ENCODE peak calls at places on chromosomes 11 and 22, in four cellular contexts. O is NCI-H2227 treated with DMSO at 0.1 percent for 48 hours, D is activated T-cell treated with anti-CD3 and anti-CD28 coated beads for 1 hour, W is stomach. P is an unnamed sample.

GRCh38 chr22:45448431-45448830 is 34.9 kb downstream of the RIBC2 start:
- DNase-seq in O (no peak), D (no peak), W (no peak), P (peak)

GRCh38 chr22:41780714-41781507 is 19.6 kb upstream of the CCDC134 start:
- DNase-seq in O (no peak), D (peak), W (peak), P (peak)

GRCh38 chr22:30104501-30105156 is 24.4 kb downstream of the HORMAD2 start:
- DNase-seq in O (no peak), D (no peak), W (no peak), P (no peak)

GRCh38 chr22:27568265-27568664 is 233.3 kb downstream of the MN1 start:
- DNase-seq in O (no peak), D (no peak), W (no peak), P (no peak)

GRCh38 chr11:133810766-133811165 is 34.5 kb downstream of the SPATA19 start:
- DNase-seq in O (no peak), D (no peak), W (no peak), P (no peak)

GRCh38 chr11:2590951-2591754 is 108.6 kb downstream of the KCNQ1OT1 start:
- DNase-seq in O (no peak), D (no peak), W (no peak), P (no peak)

GRCh38 chr11:120022617-120023016 is 115.3 kb downstream of the TRIM29 start:
- DNase-seq in O (no peak), D (no peak), W (no peak), P (peak)

GRCh38 chr11:65059959-65060824 is 1.8 kb upstream of the NAALADL1 start:
- DNase-seq in O (no peak), D (no peak), W (no peak), P (no peak)

GRCh38 chr22:35835998-35836691 is 118.5 kb downstream of the APOL5 start:
- DNase-seq in O (peak), D (no peak), W (peak), P (peak)

GRCh38 chr11:4072668-4073285 is 21.8 kb upstream of the RRM1 start:
- DNase-seq in O (peak), D (no peak), W (peak), P (peak)

GRCh38 chr22:39292561-39293074 is 26.8 kb downstream of the RPL3 start:
- DNase-seq in O (no peak), D (no peak), W (peak), P (peak)

GRCh38 chr11:76193219-76193618 is 13.1 kb downstream of the WNT11 start:
- DNase-seq in O (no peak), D (no peak), W (no peak), P (no peak)

GRCh38 chr22:21594865-21595452 is 27.4 kb downstream of the UBE2L3 start:
- DNase-seq in O (no peak), D (no peak), W (no peak), P (no peak)

GRCh38 chr11:113698515-113698914 is 7.6 kb downstream of the TMPRSS5 start:
- DNase-seq in O (no peak), D (no peak), W (peak), P (no peak)

GRCh38 chr11:4134844-4135243 is 40.2 kb downstream of the RRM1 start:
- DNase-seq in O (no peak), D (no peak), W (no peak), P (no peak)

GRCh38 chr22:19663821-19664325 is 50.4 kb upstream of the SEPTIN5 start:
- DNase-seq in O (peak), D (no peak), W (no peak), P (no peak)

GRCh38 chr11:26158251-26158650 is 173.7 kb upstream of the ANO3 start:
- DNase-seq in O (no peak), D (no peak), W (no peak), P (no peak)

GRCh38 chr22:35470903-35471321 is 69.7 kb upstream of the RASD2 start:
- DNase-seq in O (no peak), D (no peak), W (no peak), P (no peak)

GRCh38 chr11:114397349-114397982 is 2.8 kb downstream of the C11orf71 start:
- DNase-seq in O (no peak), D (no peak), W (no peak), P (no peak)

GRCh38 chr22:44931077-44931540 is 78.7 kb downstream of the PHF21B start:
- DNase-seq in O (no peak), D (no peak), W (no peak), P (no peak)

GRCh38 chr11:117807482-117808272 is 10.7 kb upstream of the DSCAML1 start:
- DNase-seq in O (peak), D (peak), W (peak), P (peak)

GRCh38 chr11:28107331-28107725 is 628 bp downstream of the KIF18A start:
- DNase-seq in O (no peak), D (no peak), W (no peak), P (no peak)

GRCh38 chr11:134049303-134049702 is 19.6 kb upstream of the JAM3 start:
- DNase-seq in O (no peak), D (no peak), W (peak), P (no peak)

GRCh38 chr11:102849319-102849718 is 5.9 kb upstream of the MMP3 start:
- DNase-seq in O (no peak), D (no peak), W (no peak), P (no peak)

GRCh38 chr11:23134627-23135026 is 274.4 kb upstream of the CCDC179 start:
- DNase-seq in O (no peak), D (no peak), W (no peak), P (no peak)

GRCh38 chr11:60307507-60308195 is 19.4 kb upstream of the MS4A6E start:
- DNase-seq in O (no peak), D (no peak), W (no peak), P (no peak)

GRCh38 chr11:45803981-45804805 is 756 bp upstream of the SLC35C1 start:
- DNase-seq in O (peak), D (peak), W (peak), P (peak)

GRCh38 chr11:128345316-128345715 is 242.0 kb downstream of the ETS1 start:
- DNase-seq in O (no peak), D (no peak), W (no peak), P (no peak)

GRCh38 chr11:123212406-123212805 is 17.4 kb upstream of the CLMP start:
- DNase-seq in O (no peak), D (no peak), W (no peak), P (no peak)

GRCh38 chr22:49291169-49291568 is 536.5 kb downstream of the BRD1 start:
- DNase-seq in O (no peak), D (no peak), W (no peak), P (no peak)

GRCh38 chr11:69818243-69819108 is 740 bp downstream of the FGF3 start:
- DNase-seq in O (no peak), D (no peak), W (no peak), P (no peak)

GRCh38 chr11:8722156-8722555 is 39.6 kb downstream of the RPL27A start:
- DNase-seq in O (no peak), D (no peak), W (no peak), P (no peak)

GRCh38 chr11:105399505-105399904 is 210.4 kb upstream of the GRIA4 start:
- DNase-seq in O (no peak), D (no peak), W (no peak), P (no peak)

GRCh38 chr22:45548991-45549736 is 46.5 kb downstream of the FBLN1 start:
- DNase-seq in O (no peak), D (no peak), W (peak), P (no peak)

GRCh38 chr11:75031224-75031753 is 42.6 kb downstream of the NEU3 start:
- DNase-seq in O (no peak), D (no peak), W (no peak), P (peak)

GRCh38 chr11:71082454-71082853 is 169.9 kb downstream of the SHANK2 start:
- DNase-seq in O (no peak), D (no peak), W (no peak), P (no peak)

GRCh38 chr11:13118194-13118593 is 109.1 kb downstream of the RASSF10 start:
- DNase-seq in O (no peak), D (no peak), W (no peak), P (no peak)

GRCh38 chr11:115606223-115607220 is 102.3 kb upstream of the CADM1 start:
- DNase-seq in O (no peak), D (no peak), W (peak), P (no peak)

GRCh38 chr11:32154275-32154674 is 63.4 kb downstream of the RCN1 start:
- DNase-seq in O (no peak), D (no peak), W (no peak), P (no peak)